ENCODE peak calls at places on chromosome 5, in four cellular contexts. U, O, S and H are unnamed samples.

GRCh38 chr5:7873216-7873615 is 4.3 kb downstream of the MTRR start:
- DNase-seq in U (no peak), O (no peak), S (no peak), H (no peak)

GRCh38 chr5:176654856-176655255 is 7.6 kb downstream of the TSPAN17 start:
- DNase-seq in U (no peak), O (no peak), S (no peak), H (no peak)

GRCh38 chr5:146894763-146895521 is 16.4 kb upstream of the PPP2R2B start:
- DNase-seq in U (no peak), O (no peak), S (no peak), H (no peak)

GRCh38 chr5:148290271-148291195 is 21.7 kb upstream of the SPINK7 start:
- DNase-seq in U (no peak), O (no peak), S (no peak), H (no peak)

GRCh38 chr5:141369994-141370848 is at the start of gene PCDHGB3:
- DNase-seq in U (no peak), O (no peak), S (no peak), H (no peak)

GRCh38 chr5:172410839-172411238 is 43.5 kb downstream of the SH3PXD2B start:
- DNase-seq in U (no peak), O (no peak), S (no peak), H (no peak)

GRCh38 chr5:33441241-33441844 is 578 bp downstream of the TARS1 start:
- DNase-seq in U (peak; percentile 17), O (peak; percentile 13), S (no peak), H (peak; percentile 18)

GRCh38 chr5:102866315-102866693 is 111.2 kb downstream of the PAM start:
- DNase-seq in U (no peak), O (no peak), S (no peak), H (no peak)

GRCh38 chr5:87170799-87171198 is 96.9 kb upstream of the RASA1 start:
- DNase-seq in U (no peak), O (no peak), S (no peak), H (no peak)

GRCh38 chr5:179154991-179155955 is 95.1 kb downstream of the ZNF354C start:
- DNase-seq in U (no peak), O (no peak), S (no peak), H (no peak)

GRCh38 chr5:110159202-110159601 is 469.5 kb downstream of the MAN2A1 start:
- DNase-seq in U (no peak), O (no peak), S (peak; percentile 60), H (no peak)

GRCh38 chr5:166834246-166834645 is 1457.2 kb upstream of the WWC1 start:
- DNase-seq in U (no peak), O (no peak), S (no peak), H (no peak)

GRCh38 chr5:71778678-71779276 is 59.7 kb downstream of the CARTPT start:
- DNase-seq in U (no peak), O (peak; percentile 47), S (peak; percentile 30), H (no peak)

GRCh38 chr5:75337366-75338021 is 474 bp downstream of the HMGCR start:
- DNase-seq in U (peak; percentile 30), O (no peak), S (peak; percentile 15), H (no peak)

GRCh38 chr5:149320791-149321330 is 24.4 kb upstream of the GRPEL2 start:
- DNase-seq in U (no peak), O (peak; percentile 59), S (peak; percentile 73), H (peak; percentile 60)